ENCODE peak calls at places on chromosome 11, in five cellular contexts. F is cardiac muscle cell; Z is KG1; R is fibroblast of lung; Q is stimulated activated CD8-positive, alpha-beta memory T cell treated with anti-CD3 and anti-CD28 coated beads, Interleukin-4, amount 100 ng/mL, for 4 hours. E is an unnamed sample.

GRCh38 chr11:79088967-79089366 is 351.9 kb downstream of the TENM4 start:
- DNase-seq in F (no peak), Q (no peak), R (no peak), Z (no peak), E (no peak)

GRCh38 chr11:15006139-15006759 is 34.1 kb upstream of the CALCA start:
- DNase-seq in F (peak; percentile 13), R (peak; percentile 52), Q (no peak), Z (no peak), E (peak; percentile 45)

GRCh38 chr11:75898871-75899270 is 83.9 kb downstream of the UVRAG start:
- DNase-seq in Q (no peak), R (no peak), Z (no peak), F (no peak), E (no peak)

GRCh38 chr11:86519064-86519911 is 144.6 kb downstream of the CCDC81 start:
- DNase-seq in R (peak; percentile 72), Z (no peak), F (peak; percentile 42), Q (no peak), E (peak; percentile 32)

GRCh38 chr11:3157381-3158130 is 7.6 kb downstream of the OSBPL5 start:
- DNase-seq in Z (no peak), R (no peak), F (no peak), Q (no peak), E (no peak)

GRCh38 chr11:33658195-33658900 is 42.3 kb downstream of the C11orf91 start:
- DNase-seq in F (no peak), Z (no peak), R (no peak), Q (no peak), E (no peak)

GRCh38 chr11:1404461-1405185 is 14.9 kb downstream of the BRSK2 start:
- DNase-seq in Q (no peak), F (no peak), R (no peak), Z (no peak), E (no peak)

GRCh38 chr11:10943968-10944367 is 86.1 kb upstream of the ZBED5 start:
- DNase-seq in F (no peak), Q (no peak), Z (no peak), R (peak; percentile 56), E (no peak)

GRCh38 chr11:100769165-100769564 is 82.1 kb downstream of the ARHGAP42 start:
- DNase-seq in R (no peak), F (no peak), Q (no peak), Z (no peak), E (no peak)

GRCh38 chr11:69151811-69152210 is 3.9 kb upstream of the SMIM38 start:
- DNase-seq in F (no peak), Z (no peak), Q (no peak), R (no peak), E (no peak)

E was measured in hepatocyte.